ENCODE peak calls at places on chromosomes 12 and 14, in four cellular contexts. One of them, this sample, is unnamed.

GRCh38 chr12:64086946-64087345 is 135.2 kb downstream of the KICS2 start:
- DNase-seq in hippocampal formation: no peak
- DNase-seq in HEK293T: no peak
- DNase-seq in putamen: no peak
- DNase-seq in this sample: no peak

GRCh38 chr14:74506408-74506807 is 12.8 kb downstream of the ISCA2 start:
- DNase-seq in HEK293T: no peak
- DNase-seq in putamen: no peak
- DNase-seq in hippocampal formation: no peak
- DNase-seq in this sample: no peak

GRCh38 chr14:51581017-51581881 is 70.5 kb upstream of the FRMD6 start:
- DNase-seq in putamen: no peak
- DNase-seq in hippocampal formation: no peak
- DNase-seq in HEK293T: peak; percentile 10
- DNase-seq in this sample: no peak

GRCh38 chr12:29104495-29104894 is 44.6 kb upstream of the FAR2 start:
- DNase-seq in HEK293T: no peak
- DNase-seq in putamen: peak; percentile 34
- DNase-seq in hippocampal formation: no peak
- DNase-seq in this sample: no peak

GRCh38 chr12:110351119-110351518 is 52.4 kb downstream of the ANAPC7 start:
- DNase-seq in hippocampal formation: no peak
- DNase-seq in HEK293T: no peak
- DNase-seq in putamen: no peak
- DNase-seq in this sample: no peak

GRCh38 chr12:105253882-105254513 is 18.0 kb upstream of the APPL2 start:
- DNase-seq in putamen: no peak
- DNase-seq in HEK293T: no peak
- DNase-seq in hippocampal formation: no peak
- DNase-seq in this sample: no peak

GRCh38 chr14:53534841-53535240 is 381.7 kb upstream of the DDHD1 start:
- DNase-seq in hippocampal formation: no peak
- DNase-seq in HEK293T: no peak
- DNase-seq in putamen: no peak
- DNase-seq in this sample: no peak

GRCh38 chr14:63752449-63753169 is 24.7 kb upstream of the SGPP1 start:
- DNase-seq in hippocampal formation: no peak
- DNase-seq in putamen: no peak
- DNase-seq in HEK293T: no peak
- DNase-seq in this sample: peak; percentile 64